ENCODE peak calls at places on chromosomes 16 and 17, in eight cellular contexts. One of them, this sample, is unnamed.

GRCh38 chr17:59193463-59193862 is 16.4 kb upstream of the SMG8 start:
- DNase-seq in stimulated activated CD8-positive, alpha-beta memory T cell treated with anti-CD3 and anti-CD28 coated beads, Interleukin-15, amount 100 ng/mL, for 24 hours: no peak
- DNase-seq in Peyer's patch: no peak
- DNase-seq in HuH-7: no peak
- DNase-seq in Right ventricle myocardium superior: no peak
- DNase-seq in GM12864: no peak
- DNase-seq in head of caudate nucleus: no peak
- DNase-seq in ACHN: no peak
- DNase-seq in this sample: no peak

GRCh38 chr16:69131749-69132423 is 502 bp downstream of the CHTF8 start:
- DNase-seq in stimulated activated CD8-positive, alpha-beta memory T cell treated with anti-CD3 and anti-CD28 coated beads, Interleukin-15, amount 100 ng/mL, for 24 hours: peak; percentile 51
- DNase-seq in Peyer's patch: peak; percentile 83
- DNase-seq in HuH-7: peak; percentile 91
- DNase-seq in Right ventricle myocardium superior: peak; percentile 86
- DNase-seq in GM12864: no peak
- DNase-seq in head of caudate nucleus: peak; percentile 51
- DNase-seq in ACHN: peak; percentile 92
- DNase-seq in this sample: peak; percentile 75

GRCh38 chr17:79034931-79035485 is 11.0 kb downstream of the C1QTNF1 start:
- DNase-seq in stimulated activated CD8-positive, alpha-beta memory T cell treated with anti-CD3 and anti-CD28 coated beads, Interleukin-15, amount 100 ng/mL, for 24 hours: no peak
- DNase-seq in Peyer's patch: peak; percentile 23
- DNase-seq in HuH-7: no peak
- DNase-seq in Right ventricle myocardium superior: no peak
- DNase-seq in GM12864: no peak
- DNase-seq in head of caudate nucleus: no peak
- DNase-seq in ACHN: no peak
- DNase-seq in this sample: no peak

GRCh38 chr16:50644730-50645129 is 36.4 kb downstream of the SNX20 start:
- DNase-seq in stimulated activated CD8-positive, alpha-beta memory T cell treated with anti-CD3 and anti-CD28 coated beads, Interleukin-15, amount 100 ng/mL, for 24 hours: no peak
- DNase-seq in Peyer's patch: peak; percentile 55
- DNase-seq in HuH-7: no peak
- DNase-seq in Right ventricle myocardium superior: no peak
- DNase-seq in GM12864: no peak
- DNase-seq in head of caudate nucleus: peak; percentile 55
- DNase-seq in ACHN: peak; percentile 15
- DNase-seq in this sample: peak; percentile 31

GRCh38 chr16:69243479-69243878 is 56.5 kb downstream of the SNTB2 start:
- DNase-seq in stimulated activated CD8-positive, alpha-beta memory T cell treated with anti-CD3 and anti-CD28 coated beads, Interleukin-15, amount 100 ng/mL, for 24 hours: no peak
- DNase-seq in Peyer's patch: no peak
- DNase-seq in HuH-7: no peak
- DNase-seq in Right ventricle myocardium superior: no peak
- DNase-seq in GM12864: no peak
- DNase-seq in head of caudate nucleus: no peak
- DNase-seq in ACHN: no peak
- DNase-seq in this sample: no peak

GRCh38 chr17:43935204-43935925 is 6.9 kb downstream of the PPY start:
- DNase-seq in stimulated activated CD8-positive, alpha-beta memory T cell treated with anti-CD3 and anti-CD28 coated beads, Interleukin-15, amount 100 ng/mL, for 24 hours: no peak
- DNase-seq in Peyer's patch: no peak
- DNase-seq in HuH-7: no peak
- DNase-seq in Right ventricle myocardium superior: no peak
- DNase-seq in GM12864: no peak
- DNase-seq in head of caudate nucleus: no peak
- DNase-seq in ACHN: no peak
- DNase-seq in this sample: no peak

GRCh38 chr16:85615014-85615851 is 2.1 kb downstream of the GSE1 start:
- DNase-seq in stimulated activated CD8-positive, alpha-beta memory T cell treated with anti-CD3 and anti-CD28 coated beads, Interleukin-15, amount 100 ng/mL, for 24 hours: no peak
- DNase-seq in Peyer's patch: peak; percentile 93
- DNase-seq in HuH-7: peak; percentile 76
- DNase-seq in Right ventricle myocardium superior: peak; percentile 71
- DNase-seq in GM12864: no peak
- DNase-seq in head of caudate nucleus: no peak
- DNase-seq in ACHN: no peak
- DNase-seq in this sample: peak; percentile 91

GRCh38 chr17:68383443-68384321 is 73.6 kb downstream of the WIPI1 start:
- DNase-seq in stimulated activated CD8-positive, alpha-beta memory T cell treated with anti-CD3 and anti-CD28 coated beads, Interleukin-15, amount 100 ng/mL, for 24 hours: no peak
- DNase-seq in Peyer's patch: peak; percentile 69
- DNase-seq in HuH-7: no peak
- DNase-seq in Right ventricle myocardium superior: no peak
- DNase-seq in GM12864: no peak
- DNase-seq in head of caudate nucleus: no peak
- DNase-seq in ACHN: no peak
- DNase-seq in this sample: no peak

GRCh38 chr17:76379275-76379641 is 5.2 kb upstream of the SPHK1 start:
- DNase-seq in stimulated activated CD8-positive, alpha-beta memory T cell treated with anti-CD3 and anti-CD28 coated beads, Interleukin-15, amount 100 ng/mL, for 24 hours: no peak
- DNase-seq in Peyer's patch: no peak
- DNase-seq in HuH-7: no peak
- DNase-seq in Right ventricle myocardium superior: no peak
- DNase-seq in GM12864: no peak
- DNase-seq in head of caudate nucleus: no peak
- DNase-seq in ACHN: no peak
- DNase-seq in this sample: no peak

GRCh38 chr16:1310832-1311200 is 1.4 kb downstream of the UBE2I start:
- DNase-seq in stimulated activated CD8-positive, alpha-beta memory T cell treated with anti-CD3 and anti-CD28 coated beads, Interleukin-15, amount 100 ng/mL, for 24 hours: no peak
- DNase-seq in Peyer's patch: no peak
- DNase-seq in HuH-7: no peak
- DNase-seq in Right ventricle myocardium superior: no peak
- DNase-seq in GM12864: no peak
- DNase-seq in head of caudate nucleus: no peak
- DNase-seq in ACHN: peak; percentile 51
- DNase-seq in this sample: peak; percentile 29

GRCh38 chr17:63344383-63344782 is 101.7 kb downstream of the CYB561 start:
- DNase-seq in stimulated activated CD8-positive, alpha-beta memory T cell treated with anti-CD3 and anti-CD28 coated beads, Interleukin-15, amount 100 ng/mL, for 24 hours: no peak
- DNase-seq in Peyer's patch: no peak
- DNase-seq in HuH-7: no peak
- DNase-seq in Right ventricle myocardium superior: no peak
- DNase-seq in GM12864: no peak
- DNase-seq in head of caudate nucleus: no peak
- DNase-seq in ACHN: no peak
- DNase-seq in this sample: no peak

GRCh38 chr16:81520151-81520470 is 75.5 kb downstream of the CMIP start:
- DNase-seq in stimulated activated CD8-positive, alpha-beta memory T cell treated with anti-CD3 and anti-CD28 coated beads, Interleukin-15, amount 100 ng/mL, for 24 hours: no peak
- DNase-seq in Peyer's patch: no peak
- DNase-seq in HuH-7: no peak
- DNase-seq in Right ventricle myocardium superior: no peak
- DNase-seq in GM12864: no peak
- DNase-seq in head of caudate nucleus: no peak
- DNase-seq in ACHN: no peak
- DNase-seq in this sample: no peak

GRCh38 chr16:7351572-7351971 is 18.9 kb downstream of the RBFOX1 start:
- DNase-seq in stimulated activated CD8-positive, alpha-beta memory T cell treated with anti-CD3 and anti-CD28 coated beads, Interleukin-15, amount 100 ng/mL, for 24 hours: no peak
- DNase-seq in Peyer's patch: no peak
- DNase-seq in HuH-7: no peak
- DNase-seq in Right ventricle myocardium superior: no peak
- DNase-seq in GM12864: no peak
- DNase-seq in head of caudate nucleus: no peak
- DNase-seq in ACHN: no peak
- DNase-seq in this sample: no peak

GRCh38 chr17:28745777-28746473 is 2.1 kb downstream of the TRAF4 start:
- DNase-seq in stimulated activated CD8-positive, alpha-beta memory T cell treated with anti-CD3 and anti-CD28 coated beads, Interleukin-15, amount 100 ng/mL, for 24 hours: no peak
- DNase-seq in Peyer's patch: peak; percentile 77
- DNase-seq in HuH-7: no peak
- DNase-seq in Right ventricle myocardium superior: peak; percentile 40
- DNase-seq in GM12864: no peak
- DNase-seq in head of caudate nucleus: no peak
- DNase-seq in ACHN: peak; percentile 61
- DNase-seq in this sample: peak; percentile 85

GRCh38 chr16:89616576-89617437 is 3.4 kb downstream of the DPEP1 start:
- DNase-seq in stimulated activated CD8-positive, alpha-beta memory T cell treated with anti-CD3 and anti-CD28 coated beads, Interleukin-15, amount 100 ng/mL, for 24 hours: no peak
- DNase-seq in Peyer's patch: no peak
- DNase-seq in HuH-7: no peak
- DNase-seq in Right ventricle myocardium superior: no peak
- DNase-seq in GM12864: no peak
- DNase-seq in head of caudate nucleus: no peak
- DNase-seq in ACHN: no peak
- DNase-seq in this sample: no peak

GRCh38 chr16:68792465-68793324 is 50.6 kb upstream of the TANGO6 start:
- DNase-seq in stimulated activated CD8-positive, alpha-beta memory T cell treated with anti-CD3 and anti-CD28 coated beads, Interleukin-15, amount 100 ng/mL, for 24 hours: no peak
- DNase-seq in Peyer's patch: peak; percentile 73
- DNase-seq in HuH-7: peak; percentile 62
- DNase-seq in Right ventricle myocardium superior: no peak
- DNase-seq in GM12864: no peak
- DNase-seq in head of caudate nucleus: no peak
- DNase-seq in ACHN: no peak
- DNase-seq in this sample: peak; percentile 51

GRCh38 chr17:61783120-61783519 is 80.2 kb downstream of the BRIP1 start:
- DNase-seq in stimulated activated CD8-positive, alpha-beta memory T cell treated with anti-CD3 and anti-CD28 coated beads, Interleukin-15, amount 100 ng/mL, for 24 hours: no peak
- DNase-seq in Peyer's patch: no peak
- DNase-seq in HuH-7: no peak
- DNase-seq in Right ventricle myocardium superior: no peak
- DNase-seq in GM12864: no peak
- DNase-seq in head of caudate nucleus: no peak
- DNase-seq in ACHN: no peak
- DNase-seq in this sample: no peak

GRCh38 chr17:82593590-82594087 is 54.6 kb downstream of the WDR45B start:
- DNase-seq in stimulated activated CD8-positive, alpha-beta memory T cell treated with anti-CD3 and anti-CD28 coated beads, Interleukin-15, amount 100 ng/mL, for 24 hours: no peak
- DNase-seq in Peyer's patch: no peak
- DNase-seq in HuH-7: no peak
- DNase-seq in Right ventricle myocardium superior: no peak
- DNase-seq in GM12864: no peak
- DNase-seq in head of caudate nucleus: no peak
- DNase-seq in ACHN: no peak
- DNase-seq in this sample: no peak

GRCh38 chr17:9363440-9364350 is 211.9 kb downstream of the STX8 start:
- DNase-seq in stimulated activated CD8-positive, alpha-beta memory T cell treated with anti-CD3 and anti-CD28 coated beads, Interleukin-15, amount 100 ng/mL, for 24 hours: no peak
- DNase-seq in Peyer's patch: no peak
- DNase-seq in HuH-7: no peak
- DNase-seq in Right ventricle myocardium superior: no peak
- DNase-seq in GM12864: no peak
- DNase-seq in head of caudate nucleus: no peak
- DNase-seq in ACHN: no peak
- DNase-seq in this sample: no peak

GRCh38 chr17:50130778-50131317 is 888 bp upstream of the SAMD14 start:
- DNase-seq in stimulated activated CD8-positive, alpha-beta memory T cell treated with anti-CD3 and anti-CD28 coated beads, Interleukin-15, amount 100 ng/mL, for 24 hours: no peak
- DNase-seq in Peyer's patch: no peak
- DNase-seq in HuH-7: no peak
- DNase-seq in Right ventricle myocardium superior: no peak
- DNase-seq in GM12864: no peak
- DNase-seq in head of caudate nucleus: no peak
- DNase-seq in ACHN: no peak
- DNase-seq in this sample: no peak

GRCh38 chr16:4115209-4115940 is 867 bp downstream of the ADCY9 start:
- DNase-seq in stimulated activated CD8-positive, alpha-beta memory T cell treated with anti-CD3 and anti-CD28 coated beads, Interleukin-15, amount 100 ng/mL, for 24 hours: no peak
- DNase-seq in Peyer's patch: peak; percentile 72
- DNase-seq in HuH-7: peak; percentile 63
- DNase-seq in Right ventricle myocardium superior: peak; percentile 79
- DNase-seq in GM12864: no peak
- DNase-seq in head of caudate nucleus: peak; percentile 43
- DNase-seq in ACHN: peak; percentile 71
- DNase-seq in this sample: peak; percentile 54

GRCh38 chr16:12377497-12377896 is 401.0 kb downstream of the SNX29 start:
- DNase-seq in stimulated activated CD8-positive, alpha-beta memory T cell treated with anti-CD3 and anti-CD28 coated beads, Interleukin-15, amount 100 ng/mL, for 24 hours: no peak
- DNase-seq in Peyer's patch: no peak
- DNase-seq in HuH-7: no peak
- DNase-seq in Right ventricle myocardium superior: no peak
- DNase-seq in GM12864: no peak
- DNase-seq in head of caudate nucleus: no peak
- DNase-seq in ACHN: no peak
- DNase-seq in this sample: no peak

GRCh38 chr17:61627658-61628057 is 36.6 kb upstream of the NACA2 start:
- DNase-seq in stimulated activated CD8-positive, alpha-beta memory T cell treated with anti-CD3 and anti-CD28 coated beads, Interleukin-15, amount 100 ng/mL, for 24 hours: no peak
- DNase-seq in Peyer's patch: no peak
- DNase-seq in HuH-7: no peak
- DNase-seq in Right ventricle myocardium superior: no peak
- DNase-seq in GM12864: no peak
- DNase-seq in head of caudate nucleus: no peak
- DNase-seq in ACHN: no peak
- DNase-seq in this sample: no peak

GRCh38 chr17:37107406-37108083 is 158.8 kb downstream of the AATF start:
- DNase-seq in stimulated activated CD8-positive, alpha-beta memory T cell treated with anti-CD3 and anti-CD28 coated beads, Interleukin-15, amount 100 ng/mL, for 24 hours: no peak
- DNase-seq in Peyer's patch: no peak
- DNase-seq in HuH-7: no peak
- DNase-seq in Right ventricle myocardium superior: peak; percentile 82
- DNase-seq in GM12864: no peak
- DNase-seq in head of caudate nucleus: peak; percentile 62
- DNase-seq in ACHN: no peak
- DNase-seq in this sample: peak; percentile 87

GRCh38 chr16:25126820-25127232 is 15.3 kb downstream of the LCMT1 start:
- DNase-seq in stimulated activated CD8-positive, alpha-beta memory T cell treated with anti-CD3 and anti-CD28 coated beads, Interleukin-15, amount 100 ng/mL, for 24 hours: no peak
- DNase-seq in Peyer's patch: peak; percentile 66
- DNase-seq in HuH-7: no peak
- DNase-seq in Right ventricle myocardium superior: no peak
- DNase-seq in GM12864: no peak
- DNase-seq in head of caudate nucleus: peak; percentile 51
- DNase-seq in ACHN: peak; percentile 86
- DNase-seq in this sample: no peak

GRCh38 chr17:17612085-17613022 is 20.8 kb upstream of the PEMT start:
- DNase-seq in stimulated activated CD8-positive, alpha-beta memory T cell treated with anti-CD3 and anti-CD28 coated beads, Interleukin-15, amount 100 ng/mL, for 24 hours: no peak
- DNase-seq in Peyer's patch: no peak
- DNase-seq in HuH-7: no peak
- DNase-seq in Right ventricle myocardium superior: no peak
- DNase-seq in GM12864: no peak
- DNase-seq in head of caudate nucleus: no peak
- DNase-seq in ACHN: no peak
- DNase-seq in this sample: no peak

GRCh38 chr17:49438439-49438861 is 23.8 kb upstream of the PHB1 start:
- DNase-seq in stimulated activated CD8-positive, alpha-beta memory T cell treated with anti-CD3 and anti-CD28 coated beads, Interleukin-15, amount 100 ng/mL, for 24 hours: no peak
- DNase-seq in Peyer's patch: no peak
- DNase-seq in HuH-7: no peak
- DNase-seq in Right ventricle myocardium superior: no peak
- DNase-seq in GM12864: no peak
- DNase-seq in head of caudate nucleus: peak; percentile 26
- DNase-seq in ACHN: no peak
- DNase-seq in this sample: no peak

GRCh38 chr16:16027728-16028310 is 78.4 kb downstream of the ABCC1 start:
- DNase-seq in stimulated activated CD8-positive, alpha-beta memory T cell treated with anti-CD3 and anti-CD28 coated beads, Interleukin-15, amount 100 ng/mL, for 24 hours: no peak
- DNase-seq in Peyer's patch: no peak
- DNase-seq in HuH-7: no peak
- DNase-seq in Right ventricle myocardium superior: no peak
- DNase-seq in GM12864: no peak
- DNase-seq in head of caudate nucleus: no peak
- DNase-seq in ACHN: no peak
- DNase-seq in this sample: peak; percentile 90